ENCODE peak calls at places on chromosomes 1 and 21, in five cellular contexts. I, F, J, M and O are unnamed samples.

GRCh38 chr1:10662824-10663667 is 133.4 kb downstream of the CASZ1 start:
- DNase-seq in I (no peak), F (no peak), J (no peak), M (no peak), O (no peak)

GRCh38 chr21:42653492-42654061 is at the start of gene PDE9A:
- DNase-seq in I (no peak), F (no peak), J (no peak), M (peak), O (no peak)

GRCh38 chr1:186782791-186783190 is 46.0 kb upstream of the PLA2G4A start:
- DNase-seq in I (no peak), F (no peak), J (no peak), M (no peak), O (no peak)

GRCh38 chr1:210233216-210233494 is 559 bp downstream of the SERTAD4 start:
- DNase-seq in I (no peak), F (no peak), J (no peak), M (peak), O (no peak)

GRCh38 chr1:89987170-89987819 is 7.6 kb upstream of the ZNF326 start:
- DNase-seq in I (peak), F (peak), J (peak), M (no peak), O (peak)

GRCh38 chr1:180311011-180311730 is 81.1 kb downstream of the LHX4 start:
- DNase-seq in I (no peak), F (no peak), J (no peak), M (no peak), O (peak)

GRCh38 chr1:211019266-211019665 is 114.7 kb downstream of the KCNH1 start:
- DNase-seq in I (no peak), F (no peak), J (no peak), M (no peak), O (no peak)

GRCh38 chr21:31673513-31673912 is 14.0 kb downstream of the SOD1 start:
- DNase-seq in I (no peak), F (no peak), J (no peak), M (no peak), O (no peak)

GRCh38 chr1:26783646-26784022 is 4.1 kb upstream of the PIGV start:
- DNase-seq in I (no peak), F (no peak), J (no peak), M (no peak), O (no peak)

GRCh38 chr21:41926068-41926806 is 27.6 kb downstream of the C2CD2 start:
- DNase-seq in I (peak), F (peak), J (no peak), M (no peak), O (no peak)

GRCh38 chr1:116256875-116257823 is 115.9 kb upstream of the ATP1A1 start:
- DNase-seq in I (no peak), F (peak), J (no peak), M (no peak), O (no peak)

GRCh38 chr1:228339059-228339704 is 67.5 kb downstream of the TRIM11 start:
- DNase-seq in I (no peak), F (no peak), J (no peak), M (no peak), O (no peak)

GRCh38 chr1:211591980-211592493 is 13.1 kb upstream of the SLC30A1 start:
- DNase-seq in I (no peak), F (no peak), J (peak), M (no peak), O (no peak)

GRCh38 chr1:24256687-24257086 is 62.5 kb upstream of the GRHL3 start:
- DNase-seq in I (no peak), F (no peak), J (no peak), M (no peak), O (no peak)

GRCh38 chr1:1678581-1679380 is 13.8 kb downstream of the SLC35E2B start:
- DNase-seq in I (peak), F (peak), J (peak), M (peak), O (no peak)

GRCh38 chr1:182909578-182909977 is 43.4 kb downstream of the SHCBP1L start:
- DNase-seq in I (peak), F (no peak), J (peak), M (no peak), O (no peak)

GRCh38 chr1:119068427-119068826 is 72.0 kb downstream of the WARS2 start:
- DNase-seq in I (no peak), F (no peak), J (peak), M (no peak), O (no peak)

GRCh38 chr1:6028042-6028895 is 17.4 kb upstream of the KCNAB2 start:
- DNase-seq in I (no peak), F (no peak), J (no peak), M (no peak), O (no peak)

GRCh38 chr1:43499882-43500281 is 30.8 kb upstream of the PTPRF start:
- DNase-seq in I (peak), F (no peak), J (peak), M (peak), O (no peak)

GRCh38 chr1:10722803-10723202 is 73.6 kb downstream of the CASZ1 start:
- DNase-seq in I (no peak), F (no peak), J (no peak), M (no peak), O (no peak)

GRCh38 chr1:94843430-94843829 is 23.3 kb downstream of the SLC44A3 start:
- DNase-seq in I (no peak), F (no peak), J (no peak), M (no peak), O (no peak)
- TF ChIP-seq POLR2AphosphoS5 in I (no peak), F (no peak), J (no peak), M (no peak), O (no peak)

GRCh38 chr1:213678348-213678747 is 309.4 kb upstream of the PROX1 start:
- DNase-seq in I (no peak), F (no peak), J (no peak), M (no peak), O (no peak)
- TF ChIP-seq SRF in I (no peak), F (no peak), J (no peak), M (no peak), O (no peak)

GRCh38 chr21:45350206-45350854 is 54.6 kb upstream of the COL18A1 start:
- DNase-seq in I (no peak), F (no peak), J (no peak), M (no peak), O (no peak)
- TF ChIP-seq POLR2AphosphoS5 in I (no peak), F (no peak), J (no peak), M (no peak), O (no peak)

GRCh38 chr1:9351654-9352271 is 59.1 kb downstream of the SPSB1 start:
- DNase-seq in I (no peak), F (no peak), J (no peak), M (no peak), O (no peak)

GRCh38 chr1:9346566-9346965 is 53.9 kb downstream of the SPSB1 start:
- DNase-seq in I (no peak), F (no peak), J (no peak), M (no peak), O (no peak)

GRCh38 chr1:9350960-9351359 is 58.3 kb downstream of the SPSB1 start:
- DNase-seq in I (no peak), F (no peak), J (no peak), M (no peak), O (no peak)

GRCh38 chr1:9350011-9350907 is 57.6 kb downstream of the SPSB1 start:
- DNase-seq in I (no peak), F (no peak), J (no peak), M (no peak), O (no peak)

DNA sequence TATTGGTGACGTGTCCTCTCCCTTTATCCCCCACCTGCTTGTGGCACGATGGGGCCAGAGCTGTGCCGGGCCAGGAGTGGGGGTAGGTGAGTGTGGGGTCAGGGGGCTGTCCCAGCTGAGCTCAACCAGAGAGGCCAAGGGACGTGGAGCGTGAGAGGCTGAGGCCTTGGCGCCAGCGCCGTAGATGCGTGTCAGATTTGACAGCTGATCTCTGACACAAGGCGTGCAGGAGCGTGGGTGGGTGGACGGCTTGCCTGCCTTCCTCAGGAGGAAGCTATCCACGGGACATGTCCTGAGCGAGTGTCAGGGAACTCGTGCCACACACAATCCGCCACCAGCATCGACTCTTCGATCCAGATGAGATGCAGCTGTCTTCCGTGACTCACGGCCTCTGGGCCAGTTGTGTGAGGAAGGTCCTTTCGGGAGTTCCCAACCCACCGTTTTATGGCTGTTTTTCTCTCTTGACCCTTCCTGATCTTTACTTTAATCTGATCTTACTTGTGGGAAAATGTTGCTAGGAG is 56.7 kb downstream of the SPSB1 start:
- DNase-seq in I (no peak), F (no peak), J (no peak), M (no peak), O (no peak)
- TF ChIP-seq SRF in I (no peak), F (no peak), J (no peak), M (no peak), O (no peak)

GRCh38 chr1:8281843-8282509 is 35.9 kb upstream of the SLC45A1 start:
- DNase-seq in I (peak), F (no peak), J (no peak), M (no peak), O (no peak)

GRCh38 chr1:8284167-8284566 is 33.7 kb upstream of the SLC45A1 start:
- DNase-seq in I (no peak), F (no peak), J (no peak), M (no peak), O (no peak)

GRCh38 chr1:8285103-8285502 is 32.8 kb upstream of the SLC45A1 start:
- DNase-seq in I (no peak), F (no peak), J (no peak), M (no peak), O (no peak)

GRCh38 chr1:8283058-8283884 is 34.6 kb upstream of the SLC45A1 start:
- DNase-seq in I (no peak), F (peak), J (no peak), M (no peak), O (no peak)

DNA sequence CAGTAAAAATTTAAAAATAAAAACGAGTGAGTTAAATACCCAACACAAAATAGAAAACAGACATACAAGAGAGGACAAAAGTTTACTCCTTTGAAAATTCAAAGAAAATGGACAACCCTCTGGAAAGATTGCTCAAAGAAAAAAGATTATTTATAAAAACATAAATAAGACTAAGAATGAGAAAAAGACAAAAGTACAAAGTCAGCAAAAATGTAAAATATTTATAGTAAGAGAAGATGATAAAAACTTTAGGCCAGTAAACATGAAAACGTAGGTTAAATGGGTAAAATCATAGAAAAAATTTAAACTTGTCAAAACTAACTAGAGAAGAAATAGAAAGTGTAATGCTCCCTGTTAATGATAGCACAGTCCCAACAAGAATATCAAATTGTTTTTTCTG is 31.9 kb upstream of the SLC45A1 start:
- DNase-seq in I (no peak), F (no peak), J (no peak), M (no peak), O (no peak)
- TF ChIP-seq POLR2AphosphoS5 in I (no peak), F (no peak), J (no peak), M (no peak), O (no peak)

GRCh38 chr1:47760248-47760629 is 236.9 kb downstream of the TRABD2B start:
- DNase-seq in I (no peak), F (no peak), J (no peak), M (no peak), O (no peak)
- TF ChIP-seq SRF in I (no peak), F (no peak), J (no peak), M (no peak), O (no peak)

DNA sequence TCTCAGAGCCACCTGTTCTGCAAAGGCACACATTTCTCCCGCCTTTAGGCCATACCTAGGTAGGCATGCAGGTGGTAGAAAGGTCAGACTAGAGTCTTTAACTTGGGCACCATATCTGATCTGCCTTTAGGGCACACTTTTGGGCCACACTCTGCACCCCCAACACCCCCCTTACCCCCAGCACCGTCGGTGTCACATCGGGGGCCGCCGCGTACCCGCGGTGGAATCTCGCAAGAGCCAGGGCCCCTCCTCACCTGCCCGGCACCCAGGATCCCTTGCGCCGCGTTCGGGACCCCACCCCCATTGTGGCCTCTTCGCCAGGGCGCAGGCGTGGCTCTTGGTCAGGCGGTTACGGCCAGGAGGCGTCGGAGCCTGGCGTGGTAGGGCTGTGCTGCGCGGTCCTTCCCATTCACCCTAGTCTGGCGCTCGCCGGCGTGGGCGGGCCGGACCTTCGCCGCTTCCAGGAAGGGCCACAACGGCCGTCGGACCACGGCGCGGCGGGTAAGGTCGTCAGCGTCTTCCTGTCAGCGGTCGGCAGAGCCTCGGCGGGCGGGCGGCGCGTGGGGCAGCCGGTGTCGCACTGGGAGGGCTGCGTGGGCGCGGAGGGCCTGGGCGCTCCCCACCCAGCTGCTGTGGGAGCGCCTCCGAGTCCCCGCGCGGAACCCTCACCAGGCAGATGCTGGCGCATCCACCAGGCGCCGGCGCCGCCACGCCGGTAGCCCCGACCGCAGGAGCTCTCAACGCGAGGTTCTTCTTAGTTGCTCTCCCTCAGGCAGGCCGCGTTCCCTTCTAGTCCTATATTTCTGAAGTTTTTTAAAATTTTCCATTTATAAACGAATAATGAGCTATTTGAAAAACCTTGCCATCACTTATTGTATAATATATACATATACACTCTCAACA is at the start of gene DNAH14:
- DNase-seq in I (peak), F (no peak), J (peak), M (peak), O (peak)
- TF ChIP-seq POLR2AphosphoS5 in I (peak), F (no peak), J (peak), M (peak), O (peak)

DNA sequence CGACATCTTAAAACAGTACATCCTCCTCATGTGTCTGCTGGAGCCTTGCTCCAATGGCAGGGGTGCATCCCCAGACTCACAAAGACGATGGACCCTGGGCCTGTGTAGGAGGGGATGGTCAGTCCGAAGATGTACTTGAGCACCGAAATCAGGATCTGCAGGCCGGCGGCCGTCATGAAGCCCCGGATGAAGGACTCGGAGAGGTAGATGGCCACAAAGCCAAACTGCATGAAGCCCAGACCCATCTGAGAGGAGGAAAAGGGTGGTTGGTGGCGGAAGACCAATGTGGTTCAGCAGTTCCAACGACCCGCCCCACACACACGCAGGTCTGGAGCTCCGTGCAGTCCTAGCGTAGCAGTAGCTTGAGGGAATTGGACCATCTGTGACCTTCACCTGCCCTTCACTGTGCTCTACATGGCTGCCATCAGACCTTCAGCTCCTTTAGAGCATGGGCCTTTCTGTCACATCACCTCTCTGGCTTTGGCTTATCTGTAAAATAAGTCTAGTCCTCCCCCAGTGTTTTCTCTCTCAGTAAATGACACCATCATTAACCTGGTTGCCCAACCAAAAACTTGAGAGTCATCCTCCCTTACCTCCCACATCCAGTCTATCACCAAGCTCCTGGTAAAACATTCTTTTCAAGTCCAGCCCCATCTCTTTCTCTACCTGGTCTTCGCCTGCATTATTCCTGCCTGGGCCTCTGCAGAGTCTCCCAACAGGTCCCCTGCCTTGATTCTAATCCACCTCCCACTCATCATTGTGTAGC is 13.3 kb downstream of the SLC26A9 start:
- DNase-seq in I (no peak), F (no peak), J (peak), M (no peak), O (no peak)
- TF ChIP-seq SRF in I (no peak), F (no peak), J (no peak), M (no peak), O (no peak)

GRCh38 chr21:43758811-43759210 is 17.3 kb downstream of the CSTB start:
- DNase-seq in I (no peak), F (no peak), J (no peak), M (no peak), O (no peak)
- TF ChIP-seq POLR2AphosphoS5 in I (no peak), F (no peak), J (no peak), M (no peak), O (no peak)

DNA sequence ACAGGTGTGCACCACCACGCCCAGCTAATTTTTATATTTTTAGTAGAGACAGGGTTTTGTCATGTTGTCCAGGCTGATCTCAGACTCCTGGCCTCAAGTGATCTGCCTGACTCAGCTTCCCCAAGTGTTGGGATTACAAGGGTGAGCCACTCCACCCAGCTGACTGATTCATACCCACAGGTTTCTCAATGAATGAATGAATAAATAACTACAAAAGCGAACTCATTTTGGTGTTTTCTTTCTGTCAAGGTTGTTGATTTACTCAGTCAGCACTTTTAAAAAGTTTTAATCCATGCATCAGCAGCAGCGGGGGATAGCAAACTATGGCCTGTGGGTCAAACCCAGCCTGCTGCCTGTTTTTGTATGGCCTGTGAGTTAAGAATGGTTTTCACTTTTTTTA is 217.5 kb downstream of the FAF1 start:
- DNase-seq in I (no peak), F (no peak), J (no peak), M (no peak), O (no peak)
- TF ChIP-seq SRF in I (no peak), F (no peak), J (no peak), M (no peak), O (no peak)